ENCODE peak calls at places on chromosomes 6 and 20, in ten cellular contexts. One of them, this sample, is unnamed. For H3K4me1, the result is how much of the 10 kb centered on the place peaks cover.

GRCh38 chr20:18416478-18416877 is 50.4 kb downstream of the DZANK1 start:
- DNase-seq in H9: no peak
- DNase-seq in IMR-90: no peak
- DNase-seq in heart right ventricle: no peak
- DNase-seq in H1: no peak
- DNase-seq in ovary: no peak
- DNase-seq in OCI-LY7: no peak
- DNase-seq in cardiac muscle cell: no peak
- DNase-seq in adipocyte: no peak
- DNase-seq in pancreas: no peak
- DNase-seq in this sample: no peak

GRCh38 chr6:165663736-165664552 is 903 bp upstream of the PDE10A start:
- DNase-seq in H9: peak
- DNase-seq in IMR-90: no peak
- DNase-seq in heart right ventricle: peak
- DNase-seq in H1: no peak
- DNase-seq in ovary: peak
- DNase-seq in OCI-LY7: no peak
- DNase-seq in cardiac muscle cell: no peak
- DNase-seq in adipocyte: peak
- DNase-seq in pancreas: no peak
- DNase-seq in this sample: no peak

GRCh38 chr6:80280258-80281010 is 174.0 kb downstream of the BCKDHB start:
- DNase-seq in H9: no peak
- DNase-seq in IMR-90: peak
- DNase-seq in heart right ventricle: no peak
- DNase-seq in H1: no peak
- DNase-seq in ovary: no peak
- DNase-seq in OCI-LY7: no peak
- DNase-seq in cardiac muscle cell: peak
- DNase-seq in adipocyte: no peak
- DNase-seq in pancreas: no peak
- DNase-seq in this sample: no peak

GRCh38 chr6:55913213-55914195 is 38.1 kb upstream of the BMP5 start:
- DNase-seq in H9: peak
- DNase-seq in IMR-90: peak
- DNase-seq in heart right ventricle: no peak
- DNase-seq in H1: peak
- DNase-seq in ovary: no peak
- DNase-seq in OCI-LY7: no peak
- DNase-seq in cardiac muscle cell: no peak
- DNase-seq in adipocyte: peak
- DNase-seq in pancreas: no peak
- DNase-seq in this sample: no peak

GRCh38 chr6:28393912-28394662 is 5.5 kb downstream of the ZSCAN12 start:
- DNase-seq in H9: no peak
- DNase-seq in IMR-90: peak
- DNase-seq in heart right ventricle: no peak
- DNase-seq in H1: no peak
- DNase-seq in ovary: no peak
- DNase-seq in OCI-LY7: no peak
- DNase-seq in cardiac muscle cell: peak
- DNase-seq in adipocyte: peak
- DNase-seq in pancreas: no peak
- DNase-seq in this sample: peak

GRCh38 chr6:37283268-37283667 is 25.3 kb upstream of the TMEM217 start:
- DNase-seq in H9: no peak
- DNase-seq in IMR-90: peak
- DNase-seq in heart right ventricle: no peak
- DNase-seq in H1: no peak
- DNase-seq in ovary: no peak
- DNase-seq in OCI-LY7: no peak
- DNase-seq in cardiac muscle cell: no peak
- DNase-seq in adipocyte: peak
- DNase-seq in pancreas: no peak
- DNase-seq in this sample: no peak

GRCh38 chr6:99189823-99190721 is 159.4 kb downstream of the FAXC start:
- DNase-seq in H9: no peak
- DNase-seq in IMR-90: no peak
- DNase-seq in heart right ventricle: no peak
- DNase-seq in H1: no peak
- DNase-seq in ovary: no peak
- DNase-seq in OCI-LY7: no peak
- DNase-seq in cardiac muscle cell: no peak
- DNase-seq in adipocyte: no peak
- DNase-seq in pancreas: no peak
- DNase-seq in this sample: no peak

GRCh38 chr6:52254731-52255378 is 10.6 kb upstream of the IL17F start:
- DNase-seq in H9: no peak
- DNase-seq in IMR-90: no peak
- DNase-seq in heart right ventricle: no peak
- DNase-seq in H1: no peak
- DNase-seq in ovary: no peak
- DNase-seq in OCI-LY7: no peak
- DNase-seq in cardiac muscle cell: no peak
- DNase-seq in adipocyte: no peak
- DNase-seq in pancreas: no peak
- DNase-seq in this sample: no peak

GRCh38 chr6:21748343-21749063 is 155.0 kb downstream of the SOX4 start:
- DNase-seq in H9: no peak
- DNase-seq in IMR-90: peak
- DNase-seq in heart right ventricle: no peak
- DNase-seq in H1: no peak
- DNase-seq in ovary: no peak
- DNase-seq in OCI-LY7: peak
- DNase-seq in cardiac muscle cell: peak
- DNase-seq in adipocyte: peak
- DNase-seq in pancreas: no peak
- DNase-seq in this sample: no peak
- H3K4me1 ChIP-seq in H9: under half
- H3K4me1 ChIP-seq in IMR-90: under half
- H3K4me1 ChIP-seq in heart right ventricle: under half
- H3K4me1 ChIP-seq in H1: under half
- H3K4me1 ChIP-seq in ovary: under half
- H3K4me1 ChIP-seq in OCI-LY7: under half
- H3K4me1 ChIP-seq in cardiac muscle cell: under half
- H3K4me1 ChIP-seq in adipocyte: under half
- H3K4me1 ChIP-seq in pancreas: under half
- H3K4me1 ChIP-seq in this sample: under half

GRCh38 chr6:83215131-83216047 is 22.2 kb downstream of the RWDD2A start:
- DNase-seq in H9: peak
- DNase-seq in IMR-90: peak
- DNase-seq in heart right ventricle: peak
- DNase-seq in H1: no peak
- DNase-seq in ovary: peak
- DNase-seq in OCI-LY7: peak
- DNase-seq in cardiac muscle cell: peak
- DNase-seq in adipocyte: peak
- DNase-seq in pancreas: no peak
- DNase-seq in this sample: peak

GRCh38 chr6:83221886-83222479 is 28.8 kb downstream of the RWDD2A start:
- DNase-seq in H9: no peak
- DNase-seq in IMR-90: peak
- DNase-seq in heart right ventricle: no peak
- DNase-seq in H1: no peak
- DNase-seq in ovary: no peak
- DNase-seq in OCI-LY7: peak
- DNase-seq in cardiac muscle cell: peak
- DNase-seq in adipocyte: peak
- DNase-seq in pancreas: no peak
- DNase-seq in this sample: peak

GRCh38 chr6:83216806-83217205 is 23.6 kb downstream of the RWDD2A start:
- DNase-seq in H9: no peak
- DNase-seq in IMR-90: peak
- DNase-seq in heart right ventricle: no peak
- DNase-seq in H1: no peak
- DNase-seq in ovary: no peak
- DNase-seq in OCI-LY7: no peak
- DNase-seq in cardiac muscle cell: no peak
- DNase-seq in adipocyte: peak
- DNase-seq in pancreas: no peak
- DNase-seq in this sample: no peak

GRCh38 chr6:83221302-83221701 is 28.1 kb downstream of the RWDD2A start:
- DNase-seq in H9: no peak
- DNase-seq in IMR-90: peak
- DNase-seq in heart right ventricle: no peak
- DNase-seq in H1: no peak
- DNase-seq in ovary: no peak
- DNase-seq in OCI-LY7: no peak
- DNase-seq in cardiac muscle cell: peak
- DNase-seq in adipocyte: no peak
- DNase-seq in pancreas: no peak
- DNase-seq in this sample: no peak

DNA sequence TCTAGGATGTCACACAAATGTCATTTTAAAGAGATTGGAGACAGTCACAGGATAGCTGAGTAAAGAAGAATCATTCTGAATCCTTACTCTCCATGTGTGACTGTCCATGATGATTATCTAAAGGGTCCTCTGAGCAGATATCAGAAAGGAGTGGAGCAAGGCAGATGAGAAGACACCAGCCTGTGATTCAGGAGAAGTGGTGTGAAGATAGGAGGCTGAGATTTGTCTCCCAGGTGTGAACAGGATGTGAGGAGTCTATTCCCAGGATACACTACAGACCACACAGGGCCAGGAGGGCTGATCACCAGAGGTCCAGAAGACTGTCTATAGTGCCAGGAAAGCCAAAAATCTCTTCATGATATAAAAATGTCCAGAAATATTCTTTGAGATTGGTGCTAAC is 27.0 kb downstream of the RWDD2A start:
- DNase-seq in H9: no peak
- DNase-seq in IMR-90: no peak
- DNase-seq in heart right ventricle: no peak
- DNase-seq in H1: no peak
- DNase-seq in ovary: no peak
- DNase-seq in OCI-LY7: no peak
- DNase-seq in cardiac muscle cell: no peak
- DNase-seq in adipocyte: no peak
- DNase-seq in pancreas: no peak
- DNase-seq in this sample: no peak
- H3K4me1 ChIP-seq in H9: under half
- H3K4me1 ChIP-seq in IMR-90: under half
- H3K4me1 ChIP-seq in heart right ventricle: under half
- H3K4me1 ChIP-seq in H1: under half
- H3K4me1 ChIP-seq in ovary: under half
- H3K4me1 ChIP-seq in OCI-LY7: under half
- H3K4me1 ChIP-seq in cardiac muscle cell: under half
- H3K4me1 ChIP-seq in adipocyte: under half
- H3K4me1 ChIP-seq in pancreas: under half
- H3K4me1 ChIP-seq in this sample: under half

GRCh38 chr6:30743099-30744053 is 889 bp upstream of the FLOT1 start:
- DNase-seq in H9: no peak
- DNase-seq in IMR-90: peak
- DNase-seq in heart right ventricle: no peak
- DNase-seq in H1: no peak
- DNase-seq in ovary: peak
- DNase-seq in OCI-LY7: no peak
- DNase-seq in cardiac muscle cell: peak
- DNase-seq in adipocyte: peak
- DNase-seq in pancreas: no peak
- DNase-seq in this sample: peak

GRCh38 chr6:30742316-30743098 is at the start of gene FLOT1:
- DNase-seq in H9: peak
- DNase-seq in IMR-90: peak
- DNase-seq in heart right ventricle: peak
- DNase-seq in H1: peak
- DNase-seq in ovary: peak
- DNase-seq in OCI-LY7: peak
- DNase-seq in cardiac muscle cell: peak
- DNase-seq in adipocyte: peak
- DNase-seq in pancreas: peak
- DNase-seq in this sample: peak

GRCh38 chr6:30740993-30741784 is 1.3 kb downstream of the FLOT1 start:
- DNase-seq in H9: no peak
- DNase-seq in IMR-90: peak
- DNase-seq in heart right ventricle: no peak
- DNase-seq in H1: no peak
- DNase-seq in ovary: no peak
- DNase-seq in OCI-LY7: no peak
- DNase-seq in cardiac muscle cell: no peak
- DNase-seq in adipocyte: peak
- DNase-seq in pancreas: no peak
- DNase-seq in this sample: peak

GRCh38 chr6:30741789-30742315 is 635 bp downstream of the FLOT1 start:
- DNase-seq in H9: no peak
- DNase-seq in IMR-90: no peak
- DNase-seq in heart right ventricle: peak
- DNase-seq in H1: no peak
- DNase-seq in ovary: no peak
- DNase-seq in OCI-LY7: no peak
- DNase-seq in cardiac muscle cell: no peak
- DNase-seq in adipocyte: peak
- DNase-seq in pancreas: no peak
- DNase-seq in this sample: peak

DNA sequence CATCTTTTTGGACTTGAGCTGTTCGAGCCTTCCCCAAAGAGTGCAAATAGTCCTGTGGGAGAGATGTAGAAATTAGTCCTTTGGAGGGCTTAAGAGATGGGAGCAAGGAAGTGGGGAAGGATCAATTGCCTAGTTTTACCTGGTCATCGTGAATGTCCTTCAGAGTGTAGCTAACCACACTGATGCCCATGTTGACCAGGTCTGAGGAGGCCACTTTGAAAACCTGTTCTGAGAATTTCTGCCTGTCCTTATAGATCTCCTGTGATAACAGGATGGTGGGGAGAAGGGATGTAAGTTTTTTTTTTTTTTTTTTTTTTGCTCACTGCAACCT is 2.0 kb downstream of the FLOT1 start:
- DNase-seq in H9: no peak
- DNase-seq in IMR-90: peak
- DNase-seq in heart right ventricle: no peak
- DNase-seq in H1: no peak
- DNase-seq in ovary: no peak
- DNase-seq in OCI-LY7: no peak
- DNase-seq in cardiac muscle cell: no peak
- DNase-seq in adipocyte: no peak
- DNase-seq in pancreas: no peak
- DNase-seq in this sample: peak
- H3K4me1 ChIP-seq in H9: under half
- H3K4me1 ChIP-seq in IMR-90: under half
- H3K4me1 ChIP-seq in heart right ventricle: under half
- H3K4me1 ChIP-seq in H1: under half
- H3K4me1 ChIP-seq in ovary: under half
- H3K4me1 ChIP-seq in OCI-LY7: under half
- H3K4me1 ChIP-seq in cardiac muscle cell: under half
- H3K4me1 ChIP-seq in adipocyte: under half
- H3K4me1 ChIP-seq in pancreas: under half
- H3K4me1 ChIP-seq in this sample: under half

GRCh38 chr6:33323623-33323948 is 6.0 kb upstream of the ZBTB22 start:
- DNase-seq in H9: peak
- DNase-seq in IMR-90: no peak
- DNase-seq in heart right ventricle: no peak
- DNase-seq in H1: no peak
- DNase-seq in ovary: no peak
- DNase-seq in OCI-LY7: no peak
- DNase-seq in cardiac muscle cell: no peak
- DNase-seq in adipocyte: no peak
- DNase-seq in pancreas: peak
- DNase-seq in this sample: no peak

GRCh38 chr6:33319939-33320314 is 2.4 kb upstream of the ZBTB22 start:
- DNase-seq in H9: no peak
- DNase-seq in IMR-90: no peak
- DNase-seq in heart right ventricle: no peak
- DNase-seq in H1: no peak
- DNase-seq in ovary: no peak
- DNase-seq in OCI-LY7: no peak
- DNase-seq in cardiac muscle cell: no peak
- DNase-seq in adipocyte: no peak
- DNase-seq in pancreas: no peak
- DNase-seq in this sample: no peak

GRCh38 chr6:33320315-33321181 is 3.0 kb upstream of the ZBTB22 start:
- DNase-seq in H9: peak
- DNase-seq in IMR-90: peak
- DNase-seq in heart right ventricle: peak
- DNase-seq in H1: no peak
- DNase-seq in ovary: peak
- DNase-seq in OCI-LY7: no peak
- DNase-seq in cardiac muscle cell: peak
- DNase-seq in adipocyte: peak
- DNase-seq in pancreas: peak
- DNase-seq in this sample: peak

GRCh38 chr6:33318426-33319073 is 1.0 kb upstream of the ZBTB22 start:
- DNase-seq in H9: no peak
- DNase-seq in IMR-90: no peak
- DNase-seq in heart right ventricle: no peak
- DNase-seq in H1: no peak
- DNase-seq in ovary: peak
- DNase-seq in OCI-LY7: no peak
- DNase-seq in cardiac muscle cell: no peak
- DNase-seq in adipocyte: no peak
- DNase-seq in pancreas: no peak
- DNase-seq in this sample: no peak

DNA sequence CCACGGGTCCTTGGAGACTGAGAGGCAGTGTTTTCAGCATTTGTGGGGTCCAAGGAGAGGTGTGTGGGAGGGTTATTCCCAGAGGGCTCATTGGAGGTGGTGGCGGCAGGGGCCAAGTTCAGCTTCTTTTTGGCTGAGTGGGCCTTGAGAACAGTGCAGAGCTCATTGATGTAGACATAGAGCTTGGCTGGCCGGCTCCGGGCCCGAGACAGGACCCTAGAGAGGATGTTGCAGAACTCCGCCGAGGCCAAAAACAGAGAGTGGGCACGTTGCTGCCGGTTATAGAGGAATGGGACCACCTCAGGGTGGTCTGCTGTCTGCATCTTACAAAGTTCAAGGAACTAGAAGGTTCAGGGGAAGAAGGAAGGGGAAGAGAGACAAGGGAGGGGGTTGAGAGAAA is 3.7 kb upstream of the ZBTB22 start:
- DNase-seq in H9: no peak
- DNase-seq in IMR-90: no peak
- DNase-seq in heart right ventricle: no peak
- DNase-seq in H1: no peak
- DNase-seq in ovary: peak
- DNase-seq in OCI-LY7: no peak
- DNase-seq in cardiac muscle cell: no peak
- DNase-seq in adipocyte: no peak
- DNase-seq in pancreas: no peak
- DNase-seq in this sample: no peak
- H3K4me1 ChIP-seq in H9: under half
- H3K4me1 ChIP-seq in IMR-90: under half
- H3K4me1 ChIP-seq in heart right ventricle: under half
- H3K4me1 ChIP-seq in H1: under half
- H3K4me1 ChIP-seq in ovary: under half
- H3K4me1 ChIP-seq in OCI-LY7: half or more
- H3K4me1 ChIP-seq in cardiac muscle cell: under half
- H3K4me1 ChIP-seq in adipocyte: half or more
- H3K4me1 ChIP-seq in pancreas: under half
- H3K4me1 ChIP-seq in this sample: half or more

This sample was measured in endothelial cell of umbilical vein.